ENCODE peak calls at places on chromosomes 7 and 10, in eight cellular contexts. P, M, K, I, V, L, Y and D are unnamed samples.
A peak's percentile ranks its signal among the peaks of the same experiment; 100 is the strongest.

GRCh38 chr10:123417414-123417813 is 248.7 kb upstream of the GPR26 start:
- DNase-seq in P (no peak), M (no peak), K (no peak), I (no peak), V (no peak), L (no peak), Y (no peak), D (no peak)

GRCh38 chr7:4241791-4242190 is 440.3 kb upstream of the FOXK1 start:
- DNase-seq in P (no peak), M (peak; percentile 4), K (peak; percentile 73), I (no peak), V (no peak), L (peak; percentile 58), Y (no peak), D (peak; percentile 76)

GRCh38 chr7:132065193-132065972 is 509.0 kb upstream of the PODXL start:
- DNase-seq in P (peak; percentile 83), M (peak; percentile 39), K (no peak), I (no peak), V (no peak), L (peak; percentile 41), Y (no peak), D (no peak)

GRCh38 chr7:38451840-38452239 is 178.4 kb upstream of the TARP start:
- DNase-seq in P (peak; percentile 54), M (peak; percentile 10), K (no peak), I (no peak), V (no peak), L (peak; percentile 36), Y (peak; percentile 1), D (peak; percentile 62)

GRCh38 chr7:12249706-12250105 is 38.6 kb downstream of the TMEM106B start:
- DNase-seq in P (no peak), M (no peak), K (no peak), I (no peak), V (no peak), L (no peak), Y (no peak), D (no peak)

GRCh38 chr7:1380821-1381580 is 78.3 kb downstream of the MICALL2 start:
- DNase-seq in P (no peak), M (no peak), K (no peak), I (no peak), V (no peak), L (no peak), Y (no peak), D (no peak)

GRCh38 chr7:23074443-23075244 is 30.9 kb upstream of the KLHL7 start:
- DNase-seq in P (peak; percentile 44), M (no peak), K (no peak), I (no peak), V (no peak), L (no peak), Y (peak; percentile 79), D (no peak)

GRCh38 chr7:32677593-32677992 is 182.3 kb downstream of the AVL9 start:
- DNase-seq in P (no peak), M (no peak), K (no peak), I (no peak), V (no peak), L (no peak), Y (no peak), D (no peak)

GRCh38 chr7:112995091-112995824 is 91.4 kb downstream of the GPR85 start:
- DNase-seq in P (no peak), M (no peak), K (no peak), I (no peak), V (no peak), L (no peak), Y (no peak), D (peak; percentile 20)

GRCh38 chr10:106836923-106837322 is 327.6 kb downstream of the SORCS1 start:
- DNase-seq in P (no peak), M (no peak), K (no peak), I (peak; percentile 83), V (no peak), L (no peak), Y (no peak), D (no peak)

GRCh38 chr7:98399903-98400537 is 870 bp downstream of the BAIAP2L1 start:
- DNase-seq in P (no peak), M (peak; percentile 48), K (peak; percentile 58), I (no peak), V (no peak), L (peak; percentile 73), Y (no peak), D (peak; percentile 73)

GRCh38 chr7:157564518-157565177 is 227.8 kb downstream of the DNAJB6 start:
- DNase-seq in P (no peak), M (peak; percentile 97), K (no peak), I (no peak), V (no peak), L (no peak), Y (no peak), D (no peak)

GRCh38 chr10:49001402-49001801 is 61.8 kb upstream of the LRRC18 start:
- DNase-seq in P (no peak), M (no peak), K (peak; percentile 57), I (no peak), V (peak; percentile 76), L (peak; percentile 50), Y (peak; percentile 6), D (peak; percentile 76)

GRCh38 chr10:126408953-126409641 is 20.8 kb upstream of the ADAM12 start:
- DNase-seq in P (no peak), M (no peak), K (no peak), I (no peak), V (no peak), L (no peak), Y (no peak), D (no peak)

GRCh38 chr7:158818325-158819213 is 10.7 kb downstream of the ESYT2 start:
- DNase-seq in P (peak; percentile 98), M (peak; percentile 95), K (peak; percentile 56), I (peak; percentile 47), V (peak; percentile 70), L (peak; percentile 86), Y (peak; percentile 91), D (peak; percentile 64)

GRCh38 chr7:158816995-158817394 is 12.3 kb downstream of the ESYT2 start:
- DNase-seq in P (no peak), M (no peak), K (no peak), I (no peak), V (peak; percentile 42), L (no peak), Y (no peak), D (no peak)

GRCh38 chr7:158820656-158821055 is 8.7 kb downstream of the ESYT2 start:
- DNase-seq in P (no peak), M (no peak), K (peak; percentile 6), I (no peak), V (no peak), L (no peak), Y (no peak), D (no peak)

GRCh38 chr7:158821173-158822021 is 7.9 kb downstream of the ESYT2 start:
- DNase-seq in P (peak; percentile 84), M (peak; percentile 90), K (peak; percentile 44), I (no peak), V (peak; percentile 44), L (no peak), Y (peak; percentile 55), D (no peak)

DNA sequence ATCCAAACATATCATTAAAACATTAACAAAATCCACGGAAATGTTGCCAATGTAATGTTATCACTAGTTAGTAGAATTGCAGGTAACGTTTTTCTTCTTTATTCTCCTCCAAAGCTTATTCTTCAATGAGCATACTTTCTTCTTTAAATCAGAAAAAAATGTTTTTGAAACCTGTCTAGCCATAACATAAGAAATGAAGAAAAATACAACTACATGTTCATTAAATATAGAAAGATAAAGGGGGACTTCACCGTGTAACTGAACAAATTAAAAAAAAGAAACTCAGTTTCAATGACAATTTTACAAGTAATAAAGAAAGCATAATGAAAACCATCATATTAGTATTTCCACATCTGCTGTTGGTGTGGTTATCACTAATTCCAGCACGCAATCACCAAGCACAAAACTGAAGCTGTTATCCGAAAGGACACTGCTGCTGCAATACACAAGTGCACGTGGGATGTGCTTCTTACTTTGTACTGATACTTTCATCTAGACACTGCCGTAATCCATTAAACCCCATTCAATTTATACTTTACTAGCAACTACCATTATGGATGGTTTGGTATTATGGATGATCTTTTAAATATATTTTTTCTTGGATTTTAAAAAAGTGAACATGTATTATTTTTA is 9.6 kb downstream of the ESYT2 start:
- DNase-seq in P (no peak), M (no peak), K (no peak), I (no peak), V (peak; percentile 45), L (no peak), Y (no peak), D (no peak)
- H3K4me3 ChIP-seq in P (no peak overlapping the region), M (peak overlapping the region; percentile 51), K (no peak overlapping the region), I (no peak overlapping the region), V (no peak overlapping the region), L (peak overlapping the region; percentile 54), Y (no peak overlapping the region), D (no peak overlapping the region)

GRCh38 chr7:7176421-7177043 is 5.8 kb upstream of the C1GALT1 start:
- DNase-seq in P (peak; percentile 86), M (peak; percentile 76), K (no peak), I (no peak), V (no peak), L (no peak), Y (peak; percentile 81), D (peak; percentile 68)
- H3K4me2 ChIP-seq in P (peak overlapping the region; percentile 89), M (peak overlapping the region; percentile 80), K (no peak overlapping the region), I (no peak overlapping the region), V (peak overlapping the region; percentile 16), L (peak overlapping the region; percentile 50), Y (peak overlapping the region; percentile 49), D (peak overlapping the region; percentile 7)

GRCh38 chr10:79096514-79096913 is 27.7 kb downstream of the ZMIZ1 start:
- DNase-seq in P (no peak), M (no peak), K (no peak), I (no peak), V (no peak), L (no peak), Y (no peak), D (no peak)

GRCh38 chr10:79094412-79095175 is 25.8 kb downstream of the ZMIZ1 start:
- DNase-seq in P (no peak), M (no peak), K (no peak), I (no peak), V (no peak), L (no peak), Y (no peak), D (no peak)

GRCh38 chr10:79093658-79094411 is 25.1 kb downstream of the ZMIZ1 start:
- DNase-seq in P (peak; percentile 78), M (no peak), K (no peak), I (peak; percentile 39), V (peak; percentile 45), L (no peak), Y (peak; percentile 97), D (peak; percentile 25)

GRCh38 chr10:79097021-79097695 is 28.4 kb downstream of the ZMIZ1 start:
- DNase-seq in P (peak; percentile 15), M (no peak), K (no peak), I (no peak), V (no peak), L (peak; percentile 67), Y (no peak), D (no peak)

DNA sequence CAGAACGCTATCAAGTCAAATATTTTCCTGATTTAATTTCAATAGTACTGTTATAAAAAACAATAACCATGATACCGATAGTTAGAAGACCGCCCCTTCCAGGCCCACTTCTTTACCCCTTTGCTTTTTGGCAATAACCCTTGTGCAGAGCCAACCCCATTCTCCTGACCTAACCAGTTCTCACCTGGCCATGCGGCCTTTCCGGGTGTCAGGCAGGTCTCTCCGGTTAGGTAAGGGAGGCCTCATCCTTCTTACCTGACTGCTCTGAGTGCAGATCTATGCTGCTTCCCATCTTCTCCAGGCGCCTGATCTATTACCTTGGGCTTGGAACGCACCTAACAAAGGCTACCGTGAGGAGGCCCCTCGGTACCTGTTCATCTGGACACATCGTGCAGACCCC is 26.6 kb downstream of the ZMIZ1 start:
- DNase-seq in P (no peak), M (no peak), K (no peak), I (no peak), V (no peak), L (no peak), Y (no peak), D (no peak)
- TF ChIP-seq POLR2AphosphoS5 in P (no peak), M (no peak), K (no peak), I (no peak), V (no peak), L (no peak), Y (no peak), D (no peak)

GRCh38 chr7:95549818-95550529 is 46.3 kb downstream of the PDK4 start:
- DNase-seq in P (peak; percentile 93), M (peak; percentile 51), K (no peak), I (no peak), V (no peak), L (no peak), Y (no peak), D (no peak)
- H3K4me3 ChIP-seq in P (no peak overlapping the region), M (no peak overlapping the region), K (no peak overlapping the region), I (no peak overlapping the region), V (peak overlapping the region; percentile 10), L (peak overlapping the region; percentile 33), Y (no peak overlapping the region), D (no peak overlapping the region)